ENCODE peak calls at places on chromosomes 7 and 10, in five cellular contexts. One of them, this sample, is unnamed.

GRCh38 chr10:116038259-116038658 is 234.7 kb downstream of the GFRA1 start:
- DNase-seq in EL: peak
- DNase-seq in B cell: no peak
- DNase-seq in fibroblast of lung: peak
- DNase-seq in neural crest cell: no peak
- DNase-seq in this sample: no peak

GRCh38 chr7:117654780-117655179 is 175.0 kb downstream of the CFTR start:
- DNase-seq in EL: no peak
- DNase-seq in B cell: no peak
- DNase-seq in fibroblast of lung: no peak
- DNase-seq in neural crest cell: no peak
- DNase-seq in this sample: no peak

GRCh38 chr7:5237286-5237685 is 45.5 kb upstream of the SLC29A4 start:
- DNase-seq in EL: peak
- DNase-seq in B cell: no peak
- DNase-seq in fibroblast of lung: peak
- DNase-seq in neural crest cell: no peak
- DNase-seq in this sample: no peak

GRCh38 chr10:51651063-51651462 is 48.3 kb downstream of the CSTF2T start:
- DNase-seq in EL: peak
- DNase-seq in B cell: no peak
- DNase-seq in fibroblast of lung: peak
- DNase-seq in neural crest cell: no peak
- DNase-seq in this sample: no peak

GRCh38 chr10:45181483-45181882 is 133.9 kb downstream of the OR13A1 start:
- DNase-seq in EL: peak
- DNase-seq in B cell: no peak
- DNase-seq in fibroblast of lung: peak
- DNase-seq in neural crest cell: no peak
- DNase-seq in this sample: no peak

GRCh38 chr10:16891375-16892313 is 74.4 kb upstream of the RSU1 start:
- DNase-seq in EL: peak
- DNase-seq in B cell: peak
- DNase-seq in fibroblast of lung: peak
- DNase-seq in neural crest cell: peak
- DNase-seq in this sample: no peak

GRCh38 chr7:8157296-8157695 is 104.7 kb downstream of the ICA1 start:
- DNase-seq in EL: no peak
- DNase-seq in B cell: no peak
- DNase-seq in fibroblast of lung: no peak
- DNase-seq in neural crest cell: no peak
- DNase-seq in this sample: no peak

GRCh38 chr10:96720422-96721206 is at the start of gene PIK3AP1:
- DNase-seq in EL: peak
- DNase-seq in B cell: peak
- DNase-seq in fibroblast of lung: no peak
- DNase-seq in neural crest cell: peak
- DNase-seq in this sample: peak

GRCh38 chr7:66697451-66698438 is 42.8 kb upstream of the RABGEF1 start:
- DNase-seq in EL: peak
- DNase-seq in B cell: no peak
- DNase-seq in fibroblast of lung: peak
- DNase-seq in neural crest cell: no peak
- DNase-seq in this sample: no peak

GRCh38 chr10:96651998-96652431 is 65.2 kb upstream of the TM9SF3 start:
- DNase-seq in EL: no peak
- DNase-seq in B cell: peak
- DNase-seq in fibroblast of lung: no peak
- DNase-seq in neural crest cell: no peak
- DNase-seq in this sample: peak

GRCh38 chr7:157514306-157514705 is 177.5 kb downstream of the DNAJB6 start:
- DNase-seq in EL: no peak
- DNase-seq in B cell: no peak
- DNase-seq in fibroblast of lung: no peak
- DNase-seq in neural crest cell: no peak
- DNase-seq in this sample: no peak

GRCh38 chr7:2638224-2638991 is 6.6 kb downstream of the TTYH3 start:
- DNase-seq in EL: peak
- DNase-seq in B cell: no peak
- DNase-seq in fibroblast of lung: peak
- DNase-seq in neural crest cell: no peak
- DNase-seq in this sample: no peak

GRCh38 chr7:68544851-68545250 is 1053.4 kb upstream of the AUTS2 start:
- DNase-seq in EL: no peak
- DNase-seq in B cell: no peak
- DNase-seq in fibroblast of lung: no peak
- DNase-seq in neural crest cell: no peak
- DNase-seq in this sample: no peak

GRCh38 chr7:128215739-128216138 is 25.3 kb upstream of the LEP start:
- DNase-seq in EL: peak
- DNase-seq in B cell: no peak
- DNase-seq in fibroblast of lung: peak
- DNase-seq in neural crest cell: no peak
- DNase-seq in this sample: no peak

GRCh38 chr7:229184-229964 is 37.0 kb downstream of the FAM20C start:
- DNase-seq in EL: peak
- DNase-seq in B cell: no peak
- DNase-seq in fibroblast of lung: peak
- DNase-seq in neural crest cell: no peak
- DNase-seq in this sample: no peak

GRCh38 chr10:80472234-80473095 is 18.4 kb downstream of the TSPAN14 start:
- DNase-seq in EL: peak
- DNase-seq in B cell: no peak
- DNase-seq in fibroblast of lung: peak
- DNase-seq in neural crest cell: no peak
- DNase-seq in this sample: peak

GRCh38 chr10:102065561-102066420 is 642 bp downstream of the HPS6 start:
- DNase-seq in EL: peak
- DNase-seq in B cell: peak
- DNase-seq in fibroblast of lung: no peak
- DNase-seq in neural crest cell: peak
- DNase-seq in this sample: peak

GRCh38 chr7:78011642-78012041 is 213.1 kb downstream of the PHTF2 start:
- DNase-seq in EL: no peak
- DNase-seq in B cell: no peak
- DNase-seq in fibroblast of lung: no peak
- DNase-seq in neural crest cell: no peak
- DNase-seq in this sample: no peak

GRCh38 chr7:28815928-28816373 is 142.2 kb downstream of the TRIL start:
- DNase-seq in EL: no peak
- DNase-seq in B cell: peak
- DNase-seq in fibroblast of lung: no peak
- DNase-seq in neural crest cell: no peak
- DNase-seq in this sample: no peak

GRCh38 chr7:151411551-151411950 is 1.7 kb upstream of the WDR86 start:
- DNase-seq in EL: no peak
- DNase-seq in B cell: peak
- DNase-seq in fibroblast of lung: no peak
- DNase-seq in neural crest cell: no peak
- DNase-seq in this sample: no peak

GRCh38 chr7:118974836-118975235 is 750.3 kb downstream of the ANKRD7 start:
- DNase-seq in EL: no peak
- DNase-seq in B cell: no peak
- DNase-seq in fibroblast of lung: no peak
- DNase-seq in neural crest cell: no peak
- DNase-seq in this sample: no peak

GRCh38 chr10:791639-792038 is 102.2 kb upstream of the DIP2C start:
- DNase-seq in EL: no peak
- DNase-seq in B cell: no peak
- DNase-seq in fibroblast of lung: no peak
- DNase-seq in neural crest cell: no peak
- DNase-seq in this sample: no peak

GRCh38 chr10:6274040-6274439 is 71.3 kb downstream of the PFKFB3 start:
- DNase-seq in EL: no peak
- DNase-seq in B cell: no peak
- DNase-seq in fibroblast of lung: no peak
- DNase-seq in neural crest cell: no peak
- DNase-seq in this sample: no peak

GRCh38 chr10:31129261-31129660 is 97.6 kb upstream of the ZNF438 start:
- DNase-seq in EL: peak
- DNase-seq in B cell: no peak
- DNase-seq in fibroblast of lung: peak
- DNase-seq in neural crest cell: no peak
- DNase-seq in this sample: no peak

GRCh38 chr10:11225935-11226334 is 208.3 kb downstream of the CELF2 start:
- DNase-seq in EL: no peak
- DNase-seq in B cell: peak
- DNase-seq in fibroblast of lung: no peak
- DNase-seq in neural crest cell: no peak
- DNase-seq in this sample: no peak

GRCh38 chr10:14649739-14650138 is 125.0 kb downstream of the FAM107B start:
- DNase-seq in EL: no peak
- DNase-seq in B cell: no peak
- DNase-seq in fibroblast of lung: no peak
- DNase-seq in neural crest cell: no peak
- DNase-seq in this sample: no peak

GRCh38 chr7:39086638-39087360 is 109.1 kb downstream of the POU6F2 start:
- DNase-seq in EL: no peak
- DNase-seq in B cell: no peak
- DNase-seq in fibroblast of lung: no peak
- DNase-seq in neural crest cell: no peak
- DNase-seq in this sample: no peak

GRCh38 chr7:50304158-50304910 is at the start of gene IKZF1:
- DNase-seq in EL: no peak
- DNase-seq in B cell: peak
- DNase-seq in fibroblast of lung: no peak
- DNase-seq in neural crest cell: peak
- DNase-seq in this sample: peak

GRCh38 chr10:12372846-12373245 is 23.5 kb downstream of the CAMK1D start:
- DNase-seq in EL: no peak
- DNase-seq in B cell: no peak
- DNase-seq in fibroblast of lung: no peak
- DNase-seq in neural crest cell: no peak
- DNase-seq in this sample: no peak

GRCh38 chr10:89478739-89479116 is 56.7 kb downstream of the SLC16A12 start:
- DNase-seq in EL: no peak
- DNase-seq in B cell: no peak
- DNase-seq in fibroblast of lung: peak
- DNase-seq in neural crest cell: no peak
- DNase-seq in this sample: no peak

GRCh38 chr7:51901489-51901840 is 584.9 kb upstream of the COBL start:
- DNase-seq in EL: no peak
- DNase-seq in B cell: no peak
- DNase-seq in fibroblast of lung: no peak
- DNase-seq in neural crest cell: no peak
- DNase-seq in this sample: no peak

GRCh38 chr10:80133221-80133620 is 691 bp downstream of the PLAC9 start:
- DNase-seq in EL: peak
- DNase-seq in B cell: no peak
- DNase-seq in fibroblast of lung: no peak
- DNase-seq in neural crest cell: no peak
- DNase-seq in this sample: no peak

GRCh38 chr7:128035712-128036111 is 4.5 kb upstream of the LRRC4 start:
- DNase-seq in EL: peak
- DNase-seq in B cell: no peak
- DNase-seq in fibroblast of lung: peak
- DNase-seq in neural crest cell: no peak
- DNase-seq in this sample: no peak

This sample was measured in GM12891.